ENCODE peak calls at places on chromosomes 5 and 9, in five cellular contexts. One of them, this sample, is unnamed.
A peak's percentile ranks its signal among the peaks of the same experiment; 100 is the strongest.

GRCh38 chr5:53479656-53480473 is 564 bp upstream of the FST start:
- DNase-seq in mesendoderm: peak; percentile 77
- DNase-seq in neuronal stem cell: peak; percentile 61
- DNase-seq in endothelial cell of umbilical vein: no peak
- DNase-seq in astrocyte: peak; percentile 31
- DNase-seq in this sample: peak; percentile 87

GRCh38 chr5:170220196-170220595 is 12.6 kb upstream of the C5orf58 start:
- DNase-seq in mesendoderm: peak; percentile 18
- DNase-seq in neuronal stem cell: no peak
- DNase-seq in endothelial cell of umbilical vein: no peak
- DNase-seq in astrocyte: no peak
- DNase-seq in this sample: no peak

GRCh38 chr5:153084476-153084875 is 406.0 kb upstream of the GRIA1 start:
- DNase-seq in mesendoderm: no peak
- DNase-seq in neuronal stem cell: no peak
- DNase-seq in endothelial cell of umbilical vein: no peak
- DNase-seq in astrocyte: no peak
- DNase-seq in this sample: no peak

GRCh38 chr9:35599763-35600604 is 5.1 kb upstream of the TESK1 start:
- DNase-seq in mesendoderm: peak; percentile 47
- DNase-seq in neuronal stem cell: no peak
- DNase-seq in endothelial cell of umbilical vein: no peak
- DNase-seq in astrocyte: no peak
- DNase-seq in this sample: peak; percentile 62

GRCh38 chr5:166772770-166773169 is 1518.7 kb upstream of the WWC1 start:
- DNase-seq in mesendoderm: no peak
- DNase-seq in neuronal stem cell: no peak
- DNase-seq in endothelial cell of umbilical vein: no peak
- DNase-seq in astrocyte: peak; percentile 52
- DNase-seq in this sample: no peak

GRCh38 chr9:121844090-121844489 is 192.7 kb downstream of the DAB2IP start:
- DNase-seq in mesendoderm: no peak
- DNase-seq in neuronal stem cell: no peak
- DNase-seq in endothelial cell of umbilical vein: peak; percentile 96
- DNase-seq in astrocyte: no peak
- DNase-seq in this sample: peak; percentile 17

GRCh38 chr9:33263936-33264472 is 504 bp downstream of the BAG1 start:
- DNase-seq in mesendoderm: no peak
- DNase-seq in neuronal stem cell: no peak
- DNase-seq in endothelial cell of umbilical vein: no peak
- DNase-seq in astrocyte: no peak
- DNase-seq in this sample: no peak

GRCh38 chr9:5493597-5494511 is 16.5 kb upstream of the PDCD1LG2 start:
- DNase-seq in mesendoderm: no peak
- DNase-seq in neuronal stem cell: no peak
- DNase-seq in endothelial cell of umbilical vein: peak; percentile 70
- DNase-seq in astrocyte: peak; percentile 84
- DNase-seq in this sample: no peak

GRCh38 chr5:38718874-38719391 is 126.9 kb upstream of the OSMR start:
- DNase-seq in mesendoderm: peak; percentile 73
- DNase-seq in neuronal stem cell: no peak
- DNase-seq in endothelial cell of umbilical vein: no peak
- DNase-seq in astrocyte: no peak
- DNase-seq in this sample: no peak

GRCh38 chr5:142807378-142807911 is 37.3 kb downstream of the ARHGAP26 start:
- DNase-seq in mesendoderm: peak; percentile 66
- DNase-seq in neuronal stem cell: no peak
- DNase-seq in endothelial cell of umbilical vein: no peak
- DNase-seq in astrocyte: no peak
- DNase-seq in this sample: no peak

GRCh38 chr5:91266184-91266705 is 116.9 kb downstream of the ARRDC3 start:
- DNase-seq in mesendoderm: no peak
- DNase-seq in neuronal stem cell: no peak
- DNase-seq in endothelial cell of umbilical vein: peak; percentile 77
- DNase-seq in astrocyte: peak; percentile 68
- DNase-seq in this sample: no peak

GRCh38 chr5:119743927-119744326 is 114.6 kb downstream of the FAM170A start:
- DNase-seq in mesendoderm: peak; percentile 88
- DNase-seq in neuronal stem cell: peak; percentile 51
- DNase-seq in endothelial cell of umbilical vein: no peak
- DNase-seq in astrocyte: no peak
- DNase-seq in this sample: peak; percentile 72

GRCh38 chr5:179468696-179469095 is 81.7 kb upstream of the RUFY1 start:
- DNase-seq in mesendoderm: no peak
- DNase-seq in neuronal stem cell: no peak
- DNase-seq in endothelial cell of umbilical vein: no peak
- DNase-seq in astrocyte: no peak
- DNase-seq in this sample: no peak

GRCh38 chr5:172610643-172611042 is 30.4 kb upstream of the NEURL1B start:
- DNase-seq in mesendoderm: no peak
- DNase-seq in neuronal stem cell: no peak
- DNase-seq in endothelial cell of umbilical vein: no peak
- DNase-seq in astrocyte: no peak
- DNase-seq in this sample: no peak

GRCh38 chr9:123119566-123119965 is 86.1 kb downstream of the GPR21 start:
- DNase-seq in mesendoderm: no peak
- DNase-seq in neuronal stem cell: no peak
- DNase-seq in endothelial cell of umbilical vein: no peak
- DNase-seq in astrocyte: peak; percentile 56
- DNase-seq in this sample: no peak

GRCh38 chr5:103743455-103743854 is 180.9 kb upstream of the NUDT12 start:
- DNase-seq in mesendoderm: no peak
- DNase-seq in neuronal stem cell: no peak
- DNase-seq in endothelial cell of umbilical vein: no peak
- DNase-seq in astrocyte: no peak
- DNase-seq in this sample: no peak

GRCh38 chr9:81767921-81768320 is 78.6 kb upstream of the TLE1 start:
- DNase-seq in mesendoderm: no peak
- DNase-seq in neuronal stem cell: no peak
- DNase-seq in endothelial cell of umbilical vein: no peak
- DNase-seq in astrocyte: no peak
- DNase-seq in this sample: no peak

GRCh38 chr9:107141967-107142366 is 141.1 kb upstream of the RAD23B start:
- DNase-seq in mesendoderm: peak; percentile 61
- DNase-seq in neuronal stem cell: no peak
- DNase-seq in endothelial cell of umbilical vein: no peak
- DNase-seq in astrocyte: no peak
- DNase-seq in this sample: peak; percentile 55

GRCh38 chr5:178331491-178331981 is 98.9 kb upstream of the PHYKPL start:
- DNase-seq in mesendoderm: no peak
- DNase-seq in neuronal stem cell: no peak
- DNase-seq in endothelial cell of umbilical vein: no peak
- DNase-seq in astrocyte: no peak
- DNase-seq in this sample: no peak

GRCh38 chr5:167208911-167209310 is 1082.5 kb upstream of the WWC1 start:
- DNase-seq in mesendoderm: peak; percentile 71
- DNase-seq in neuronal stem cell: no peak
- DNase-seq in endothelial cell of umbilical vein: peak; percentile 13
- DNase-seq in astrocyte: peak; percentile 72
- DNase-seq in this sample: no peak

GRCh38 chr9:134332266-134332665 is 6.0 kb downstream of the RXRA start:
- DNase-seq in mesendoderm: no peak
- DNase-seq in neuronal stem cell: no peak
- DNase-seq in endothelial cell of umbilical vein: no peak
- DNase-seq in astrocyte: no peak
- DNase-seq in this sample: no peak

GRCh38 chr9:134329886-134330285 is 3.6 kb downstream of the RXRA start:
- DNase-seq in mesendoderm: no peak
- DNase-seq in neuronal stem cell: no peak
- DNase-seq in endothelial cell of umbilical vein: no peak
- DNase-seq in astrocyte: no peak
- DNase-seq in this sample: no peak

GRCh38 chr9:134330590-134330989 is 4.3 kb downstream of the RXRA start:
- DNase-seq in mesendoderm: no peak
- DNase-seq in neuronal stem cell: no peak
- DNase-seq in endothelial cell of umbilical vein: no peak
- DNase-seq in astrocyte: no peak
- DNase-seq in this sample: no peak

GRCh38 chr9:134332841-134333233 is 6.6 kb downstream of the RXRA start:
- DNase-seq in mesendoderm: no peak
- DNase-seq in neuronal stem cell: no peak
- DNase-seq in endothelial cell of umbilical vein: no peak
- DNase-seq in astrocyte: no peak
- DNase-seq in this sample: no peak

DNA sequence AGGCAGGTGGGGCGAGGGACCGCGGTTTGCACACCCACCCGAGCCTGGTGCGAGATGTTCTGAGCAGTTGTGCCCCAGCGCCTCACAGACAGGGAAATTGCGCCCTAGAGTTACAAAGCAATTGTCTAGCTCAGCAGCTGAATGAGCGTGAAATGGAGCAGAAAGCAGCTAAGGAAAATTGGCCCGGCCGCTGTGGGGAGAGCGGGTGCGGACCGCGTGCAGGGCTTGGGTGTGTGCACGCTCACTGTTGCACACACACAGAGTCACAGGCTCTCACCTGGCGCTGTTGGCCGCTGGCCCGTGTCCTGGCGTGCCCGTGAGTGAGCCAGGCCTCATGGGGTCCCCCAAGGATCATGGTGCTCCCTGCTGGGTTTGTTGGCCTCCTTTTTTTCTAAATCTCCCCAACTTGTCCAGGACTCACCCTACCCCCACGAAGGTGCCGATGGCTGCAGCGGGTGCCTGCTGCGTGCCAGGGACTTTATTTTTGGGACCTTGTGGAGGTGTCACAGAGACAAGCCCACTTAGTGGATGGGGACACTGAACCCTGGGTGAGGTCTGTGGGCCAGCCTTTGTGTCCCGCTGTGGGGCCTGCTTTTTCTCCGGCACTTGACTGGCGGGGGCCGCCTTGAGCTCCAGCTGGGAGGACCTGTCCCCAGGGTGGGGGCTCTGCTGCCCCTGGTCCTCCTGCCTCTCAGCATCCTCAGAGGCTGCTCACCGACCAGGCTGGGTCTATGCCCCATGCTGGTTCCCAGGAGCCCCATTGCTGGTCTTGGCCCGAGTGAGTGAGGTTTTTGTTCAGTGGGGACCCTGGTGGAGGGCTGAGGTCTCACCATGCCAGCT is 5.2 kb downstream of the RXRA start:
- DNase-seq in mesendoderm: no peak
- DNase-seq in neuronal stem cell: no peak
- DNase-seq in endothelial cell of umbilical vein: no peak
- DNase-seq in astrocyte: no peak
- DNase-seq in this sample: no peak
- H3K27ac ChIP-seq in mesendoderm: no peak overlapping the region
- H3K27ac ChIP-seq in neuronal stem cell: peak overlapping the region; percentile 19
- H3K27ac ChIP-seq in endothelial cell of umbilical vein: no peak overlapping the region
- H3K27ac ChIP-seq in astrocyte: no peak overlapping the region
- H3K27ac ChIP-seq in this sample: peak overlapping the region; percentile 26

GRCh38 chr5:83059341-83059740 is 17.9 kb downstream of the TMEM167A start:
- DNase-seq in mesendoderm: no peak
- DNase-seq in neuronal stem cell: no peak
- DNase-seq in endothelial cell of umbilical vein: no peak
- DNase-seq in astrocyte: no peak
- DNase-seq in this sample: no peak
- H3K9ac ChIP-seq in mesendoderm: no peak overlapping the region
- H3K9ac ChIP-seq in neuronal stem cell: no peak overlapping the region
- H3K9ac ChIP-seq in endothelial cell of umbilical vein: no peak overlapping the region
- H3K9ac ChIP-seq in astrocyte: no peak overlapping the region
- H3K9ac ChIP-seq in this sample: no peak overlapping the region

GRCh38 chr9:76559283-76559682 is 100.3 kb downstream of the GCNT1 start:
- DNase-seq in mesendoderm: no peak
- DNase-seq in neuronal stem cell: no peak
- DNase-seq in endothelial cell of umbilical vein: no peak
- DNase-seq in astrocyte: no peak
- DNase-seq in this sample: no peak

GRCh38 chr9:76561887-76562286 is 102.9 kb downstream of the GCNT1 start:
- DNase-seq in mesendoderm: no peak
- DNase-seq in neuronal stem cell: no peak
- DNase-seq in endothelial cell of umbilical vein: no peak
- DNase-seq in astrocyte: no peak
- DNase-seq in this sample: no peak

GRCh38 chr9:76564300-76564699 is 105.3 kb downstream of the GCNT1 start:
- DNase-seq in mesendoderm: no peak
- DNase-seq in neuronal stem cell: no peak
- DNase-seq in endothelial cell of umbilical vein: peak; percentile 89
- DNase-seq in astrocyte: peak; percentile 35
- DNase-seq in this sample: no peak

GRCh38 chr9:76560481-76560891 is 101.5 kb downstream of the GCNT1 start:
- DNase-seq in mesendoderm: no peak
- DNase-seq in neuronal stem cell: no peak
- DNase-seq in endothelial cell of umbilical vein: no peak
- DNase-seq in astrocyte: peak; percentile 76
- DNase-seq in this sample: no peak

DNA sequence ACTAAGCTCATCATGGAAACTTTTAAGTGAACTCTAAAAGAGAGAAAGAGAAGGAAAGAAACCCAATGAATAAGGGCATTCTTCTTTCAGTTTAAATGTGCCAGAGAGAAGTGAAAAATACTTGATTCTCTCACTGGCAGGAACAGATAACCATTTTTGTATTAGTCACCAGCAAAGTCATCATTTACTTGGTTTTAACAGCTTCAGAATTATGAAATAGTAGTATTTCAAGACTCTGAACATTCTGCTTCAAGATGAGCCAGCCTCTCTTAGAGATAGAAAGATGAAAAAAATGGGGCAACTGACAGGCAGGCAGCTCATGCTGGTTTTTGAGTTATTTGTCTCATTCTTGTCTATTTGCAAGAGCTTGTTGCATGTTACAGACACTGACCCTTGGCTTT is 103.5 kb downstream of the GCNT1 start:
- DNase-seq in mesendoderm: no peak
- DNase-seq in neuronal stem cell: no peak
- DNase-seq in endothelial cell of umbilical vein: peak; percentile 42
- DNase-seq in astrocyte: peak; percentile 78
- DNase-seq in this sample: no peak
- H3K4me1 ChIP-seq in mesendoderm: no peaks in the 10 kb centered on the region
- H3K4me1 ChIP-seq in neuronal stem cell: no peaks in the 10 kb centered on the region
- H3K4me1 ChIP-seq in endothelial cell of umbilical vein: peaks cover 9% of the 10 kb centered on the region
- H3K4me1 ChIP-seq in astrocyte: peaks cover 19% of the 10 kb centered on the region
- H3K4me1 ChIP-seq in this sample: no peaks in the 10 kb centered on the region

GRCh38 chr9:14165376-14166035 is 148.4 kb downstream of the NFIB start:
- DNase-seq in mesendoderm: no peak
- DNase-seq in neuronal stem cell: no peak
- DNase-seq in endothelial cell of umbilical vein: no peak
- DNase-seq in astrocyte: no peak
- DNase-seq in this sample: no peak
- H3K27ac ChIP-seq in mesendoderm: no peak overlapping the region
- H3K27ac ChIP-seq in neuronal stem cell: no peak overlapping the region
- H3K27ac ChIP-seq in endothelial cell of umbilical vein: no peak overlapping the region
- H3K27ac ChIP-seq in astrocyte: no peak overlapping the region
- H3K27ac ChIP-seq in this sample: no peak overlapping the region

DNA sequence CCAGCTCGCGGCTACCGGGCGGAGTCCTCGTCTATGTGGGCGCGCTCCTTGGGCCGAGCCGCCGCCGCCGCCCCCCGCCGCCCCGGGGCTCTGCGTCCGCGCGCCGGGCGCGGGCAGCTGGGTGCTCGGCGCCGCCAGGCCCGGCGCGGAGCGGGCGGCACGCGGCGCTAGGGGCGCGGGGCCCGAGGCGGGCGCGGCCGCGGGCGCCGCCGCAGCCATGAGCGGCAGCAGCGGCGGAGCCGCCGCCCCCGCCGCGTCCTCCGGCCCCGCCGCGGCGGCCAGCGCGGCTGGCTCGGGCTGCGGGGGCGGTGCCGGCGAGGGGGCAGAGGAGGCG is 334 bp downstream of the TRIO start:
- DNase-seq in mesendoderm: no peak
- DNase-seq in neuronal stem cell: no peak
- DNase-seq in endothelial cell of umbilical vein: no peak
- DNase-seq in astrocyte: no peak
- DNase-seq in this sample: no peak
- H3K9ac ChIP-seq in mesendoderm: peak overlapping the region; percentile 91
- H3K9ac ChIP-seq in neuronal stem cell: peak overlapping the region; percentile 96
- H3K9ac ChIP-seq in endothelial cell of umbilical vein: peak overlapping the region; percentile 99
- H3K9ac ChIP-seq in astrocyte: peak overlapping the region; percentile 100
- H3K9ac ChIP-seq in this sample: no peak overlapping the region

GRCh38 chr9:136241540-136241939 is 4.1 kb downstream of the QSOX2 start:
- DNase-seq in mesendoderm: no peak
- DNase-seq in neuronal stem cell: no peak
- DNase-seq in endothelial cell of umbilical vein: no peak
- DNase-seq in astrocyte: no peak
- DNase-seq in this sample: no peak
- H3K4me1 ChIP-seq in mesendoderm: peaks cover 3% of the 10 kb centered on the region
- H3K4me1 ChIP-seq in neuronal stem cell: peaks cover 6% of the 10 kb centered on the region
- H3K4me1 ChIP-seq in endothelial cell of umbilical vein: peaks cover 9% of the 10 kb centered on the region
- H3K4me1 ChIP-seq in astrocyte: peaks cover 15% of the 10 kb centered on the region
- H3K4me1 ChIP-seq in this sample: peaks cover 7% of the 10 kb centered on the region